ENCODE peak calls at places on chromosome 4, in four cellular contexts. One of them, this sample, is unnamed.

GRCh38 chr4:95124906-95125504 is 367.2 kb downstream of the BMPR1B start:
- DNase-seq in GM12878: no peak
- DNase-seq in K562: peak
- DNase-seq in HepG2: peak
- DNase-seq in this sample: peak

GRCh38 chr4:120517966-120518365 is 404.6 kb downstream of the PRDM5 start:
- DNase-seq in GM12878: peak
- DNase-seq in K562: peak
- DNase-seq in HepG2: peak
- DNase-seq in this sample: peak

GRCh38 chr4:56575820-56576429 is 70.3 kb downstream of the ARL9 start:
- DNase-seq in GM12878: no peak
- DNase-seq in K562: no peak
- DNase-seq in HepG2: peak
- DNase-seq in this sample: peak

GRCh38 chr4:153933851-153934688 is 145.2 kb upstream of the SFRP2 start:
- DNase-seq in GM12878: no peak
- DNase-seq in K562: no peak
- DNase-seq in HepG2: no peak
- DNase-seq in this sample: no peak

GRCh38 chr4:123746981-123747380 is 350.4 kb downstream of the SPRY1 start:
- DNase-seq in GM12878: no peak
- DNase-seq in K562: no peak
- DNase-seq in HepG2: no peak
- DNase-seq in this sample: no peak

GRCh38 chr4:145177511-145177905 is 2.9 kb downstream of the OTUD4 start:
- DNase-seq in GM12878: no peak
- DNase-seq in K562: no peak
- DNase-seq in HepG2: no peak
- DNase-seq in this sample: no peak

GRCh38 chr4:40316333-40316781 is 18.8 kb upstream of the CHRNA9 start:
- DNase-seq in GM12878: peak
- DNase-seq in K562: no peak
- DNase-seq in HepG2: no peak
- DNase-seq in this sample: no peak

GRCh38 chr4:138540056-138540800 is 298.1 kb upstream of the SLC7A11 start:
- DNase-seq in GM12878: no peak
- DNase-seq in K562: no peak
- DNase-seq in HepG2: no peak
- DNase-seq in this sample: no peak

GRCh38 chr4:71732066-71732465 is 51.8 kb downstream of the GC start:
- DNase-seq in GM12878: no peak
- DNase-seq in K562: no peak
- DNase-seq in HepG2: no peak
- DNase-seq in this sample: no peak

GRCh38 chr4:337932-338758 is 531 bp downstream of the ZNF141 start:
- DNase-seq in GM12878: no peak
- DNase-seq in K562: no peak
- DNase-seq in HepG2: no peak
- DNase-seq in this sample: no peak

GRCh38 chr4:114600672-114601071 is 2.1 kb downstream of the UGT8 start:
- DNase-seq in GM12878: no peak
- DNase-seq in K562: no peak
- DNase-seq in HepG2: no peak
- DNase-seq in this sample: no peak

GRCh38 chr4:26020083-26020668 is 106.2 kb downstream of the SMIM20 start:
- DNase-seq in GM12878: no peak
- DNase-seq in K562: no peak
- DNase-seq in HepG2: no peak
- DNase-seq in this sample: no peak

GRCh38 chr4:173486714-173487392 is 43.2 kb downstream of the HAND2 start:
- DNase-seq in GM12878: no peak
- DNase-seq in K562: no peak
- DNase-seq in HepG2: no peak
- DNase-seq in this sample: no peak
- TF ChIP-seq REST in GM12878: no peak
- TF ChIP-seq REST in K562: no peak
- TF ChIP-seq REST in HepG2: no peak
- TF ChIP-seq REST in this sample: no peak

GRCh38 chr4:73902038-73902637 is 32.9 kb downstream of the CXCL1 start:
- DNase-seq in GM12878: no peak
- DNase-seq in K562: no peak
- DNase-seq in HepG2: no peak
- DNase-seq in this sample: no peak
- TF ChIP-seq SP1 in GM12878: no peak
- TF ChIP-seq SP1 in K562: no peak
- TF ChIP-seq SP1 in HepG2: no peak
- TF ChIP-seq SP1 in this sample: no peak

DNA sequence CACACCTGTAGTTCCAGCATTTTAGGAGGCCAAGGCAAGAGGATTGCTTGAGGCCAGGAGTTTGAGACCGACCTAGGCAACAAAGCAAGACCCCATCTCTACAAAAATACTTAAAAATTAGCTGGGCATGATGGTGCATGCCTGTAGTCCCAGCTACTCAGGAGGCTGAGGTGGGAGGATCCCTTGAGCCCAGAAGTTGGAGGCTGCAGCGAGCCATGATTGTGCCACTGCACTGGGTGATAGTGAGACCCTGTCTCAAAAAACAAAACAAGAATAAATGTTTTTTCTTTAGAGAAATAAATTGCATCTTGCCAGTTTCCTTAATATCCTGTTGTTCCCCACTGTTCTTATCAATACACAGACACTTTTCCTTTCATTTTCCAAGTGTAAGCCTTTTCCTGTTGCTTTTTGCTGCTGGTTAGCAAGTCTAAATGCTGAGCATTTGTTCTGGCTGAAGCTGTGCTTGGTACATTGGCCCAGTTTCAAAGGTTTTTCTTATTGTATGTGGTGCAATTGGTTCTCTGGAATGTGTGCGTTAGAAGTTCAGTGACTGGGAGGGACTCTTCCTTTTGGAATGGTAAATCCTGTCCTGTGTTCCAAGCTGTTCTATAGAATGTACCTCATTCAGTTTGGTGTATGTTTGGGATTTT is 98.2 kb downstream of the AFF1 start:
- DNase-seq in GM12878: no peak
- DNase-seq in K562: no peak
- DNase-seq in HepG2: peak
- DNase-seq in this sample: no peak
- TF ChIP-seq REST in GM12878: no peak
- TF ChIP-seq REST in K562: no peak
- TF ChIP-seq REST in HepG2: no peak
- TF ChIP-seq REST in this sample: no peak

DNA sequence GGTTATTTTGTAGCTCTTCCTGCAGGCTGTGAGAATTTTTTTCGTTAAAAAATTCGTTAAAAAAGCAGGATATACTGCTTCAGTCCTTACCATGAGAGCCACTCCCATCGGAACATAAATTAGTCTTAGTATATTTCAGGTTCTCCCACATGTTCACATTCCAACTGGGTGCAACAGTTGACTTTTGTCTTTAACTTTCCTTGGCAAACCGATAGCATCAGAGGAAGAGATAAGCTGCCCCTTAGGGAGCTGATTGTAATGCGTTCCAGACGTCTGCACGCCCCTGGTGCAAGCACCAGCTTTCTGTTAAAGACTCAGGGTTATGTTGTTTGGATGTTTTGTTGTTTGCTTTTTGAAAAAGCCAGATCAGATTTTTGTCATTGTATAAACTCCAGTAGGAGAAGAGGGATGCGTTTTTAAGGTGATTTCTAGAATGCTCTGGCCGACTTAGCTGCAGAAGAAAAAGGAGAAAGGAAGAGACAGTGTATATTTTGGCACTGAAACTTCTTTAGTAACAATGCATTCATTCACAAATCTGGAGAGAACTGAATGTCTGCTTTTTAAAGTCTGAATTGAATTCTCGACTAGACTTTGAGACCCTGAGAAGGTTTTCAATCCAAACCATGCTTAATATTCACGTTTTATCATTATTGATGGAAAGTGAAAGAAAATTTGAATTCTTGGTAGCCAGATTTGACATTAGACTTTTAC is 160.9 kb downstream of the CBR4 start:
- DNase-seq in GM12878: no peak
- DNase-seq in K562: no peak
- DNase-seq in HepG2: no peak
- DNase-seq in this sample: no peak
- TF ChIP-seq SP1 in GM12878: no peak
- TF ChIP-seq SP1 in K562: no peak
- TF ChIP-seq SP1 in HepG2: no peak
- TF ChIP-seq SP1 in this sample: no peak

GRCh38 chr4:79358438-79358837 is 32.6 kb upstream of the NAA11 start:
- DNase-seq in GM12878: no peak
- DNase-seq in K562: no peak
- DNase-seq in HepG2: no peak
- DNase-seq in this sample: no peak
- TF ChIP-seq REST in GM12878: no peak
- TF ChIP-seq REST in K562: no peak
- TF ChIP-seq REST in HepG2: no peak
- TF ChIP-seq REST in this sample: no peak

DNA sequence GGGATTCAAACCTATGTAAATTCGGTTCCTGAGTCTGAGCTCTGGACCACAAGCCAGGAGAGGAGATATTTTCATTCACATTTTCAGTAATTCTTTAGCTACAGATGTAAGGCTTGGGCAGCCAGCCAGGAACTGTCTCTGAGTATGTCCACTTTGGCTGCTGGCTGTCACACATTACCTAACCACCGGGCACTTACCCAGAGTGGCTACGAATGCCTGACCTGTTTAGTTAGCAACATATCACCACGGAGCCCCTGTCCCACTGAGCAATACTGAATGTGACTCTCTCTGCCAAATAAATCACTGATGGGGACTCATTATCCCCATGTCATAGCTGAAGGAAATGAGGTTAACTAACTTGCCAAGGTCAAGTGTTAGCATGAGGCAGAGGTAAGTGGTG is 15.3 kb downstream of the USP46 start:
- DNase-seq in GM12878: no peak
- DNase-seq in K562: no peak
- DNase-seq in HepG2: peak
- DNase-seq in this sample: peak
- TF ChIP-seq SP1 in GM12878: no peak
- TF ChIP-seq SP1 in K562: no peak
- TF ChIP-seq SP1 in HepG2: no peak
- TF ChIP-seq SP1 in this sample: no peak

GRCh38 chr4:110055014-110055768 is 142.5 kb downstream of the EGF start:
- DNase-seq in GM12878: peak
- DNase-seq in K562: no peak
- DNase-seq in HepG2: peak
- DNase-seq in this sample: no peak
- TF ChIP-seq REST in GM12878: no peak
- TF ChIP-seq REST in K562: no peak
- TF ChIP-seq REST in HepG2: no peak
- TF ChIP-seq REST in this sample: no peak

GRCh38 chr4:8831221-8832129 is 40.2 kb downstream of the HMX1 start:
- DNase-seq in GM12878: no peak
- DNase-seq in K562: no peak
- DNase-seq in HepG2: no peak
- DNase-seq in this sample: no peak

GRCh38 chr4:8830056-8830455 is 41.6 kb downstream of the HMX1 start:
- DNase-seq in GM12878: no peak
- DNase-seq in K562: no peak
- DNase-seq in HepG2: no peak
- DNase-seq in this sample: no peak

GRCh38 chr4:8830611-8831200 is 40.9 kb downstream of the HMX1 start:
- DNase-seq in GM12878: no peak
- DNase-seq in K562: no peak
- DNase-seq in HepG2: no peak
- DNase-seq in this sample: no peak

GRCh38 chr4:8834681-8835220 is 36.9 kb downstream of the HMX1 start:
- DNase-seq in GM12878: no peak
- DNase-seq in K562: no peak
- DNase-seq in HepG2: no peak
- DNase-seq in this sample: no peak

GRCh38 chr4:8832130-8832930 is 39.3 kb downstream of the HMX1 start:
- DNase-seq in GM12878: no peak
- DNase-seq in K562: no peak
- DNase-seq in HepG2: no peak
- DNase-seq in this sample: no peak
- TF ChIP-seq SP1 in GM12878: no peak
- TF ChIP-seq SP1 in K562: no peak
- TF ChIP-seq SP1 in HepG2: no peak
- TF ChIP-seq SP1 in this sample: no peak

GRCh38 chr4:4461178-4461577 is 74.3 kb downstream of the NSG1 start:
- DNase-seq in GM12878: no peak
- DNase-seq in K562: no peak
- DNase-seq in HepG2: no peak
- DNase-seq in this sample: no peak

GRCh38 chr4:4457803-4458550 is 71.1 kb downstream of the NSG1 start:
- DNase-seq in GM12878: no peak
- DNase-seq in K562: no peak
- DNase-seq in HepG2: no peak
- DNase-seq in this sample: no peak

GRCh38 chr4:4460759-4461158 is 73.9 kb downstream of the NSG1 start:
- DNase-seq in GM12878: no peak
- DNase-seq in K562: no peak
- DNase-seq in HepG2: no peak
- DNase-seq in this sample: no peak

GRCh38 chr4:4462970-4463369 is 76.1 kb downstream of the NSG1 start:
- DNase-seq in GM12878: no peak
- DNase-seq in K562: no peak
- DNase-seq in HepG2: peak
- DNase-seq in this sample: no peak

GRCh38 chr4:4461850-4462249 is 74.9 kb downstream of the NSG1 start:
- DNase-seq in GM12878: no peak
- DNase-seq in K562: no peak
- DNase-seq in HepG2: peak
- DNase-seq in this sample: no peak
- TF ChIP-seq REST in GM12878: no peak
- TF ChIP-seq REST in K562: no peak
- TF ChIP-seq REST in HepG2: no peak
- TF ChIP-seq REST in this sample: no peak